ENCODE peak calls at places on chromosomes 1 and 21, in ten cellular contexts. V is transverse colon, N is ELF-1, C is K562, U is hepatic stellate cell, W is non-pigmented ciliary epithelial cell, D is fibroblast of mammary gland, L is DMS 273 treated with DMSO at 0.1 percent for 48 hours, Q is hypothalamus, R is body of pancreas. A is an unnamed sample.

GRCh38 chr1:212959266-212960220 is 9.2 kb downstream of the VASH2 start:
- DNase-seq in V (no peak), N (no peak), C (no peak), U (no peak), W (no peak), D (no peak), L (no peak), Q (no peak), R (no peak), A (no peak)

GRCh38 chr1:36134805-36135339 is 9.8 kb upstream of the COL8A2 start:
- DNase-seq in V (peak), N (peak), C (peak), U (peak), W (no peak), D (peak), L (no peak), Q (peak), R (peak), A (peak)

GRCh38 chr1:25544243-25544764 is 898 bp downstream of the LDLRAP1 start:
- DNase-seq in V (no peak), N (peak), C (no peak), U (no peak), W (no peak), D (no peak), L (no peak), Q (no peak), R (peak), A (peak)

GRCh38 chr1:155474156-155474555 is 88.4 kb downstream of the ASH1L start:
- DNase-seq in V (no peak), N (no peak), C (no peak), U (no peak), W (no peak), D (no peak), L (no peak), Q (no peak), R (no peak), A (no peak)

GRCh38 chr21:29771491-29772066 is 168.2 kb downstream of the GRIK1 start:
- DNase-seq in V (no peak), N (no peak), C (peak), U (no peak), W (no peak), D (no peak), L (no peak), Q (no peak), R (no peak), A (no peak)

GRCh38 chr1:38558476-38559179 is 300.9 kb downstream of the RRAGC start:
- DNase-seq in V (no peak), N (peak), C (no peak), U (no peak), W (no peak), D (no peak), L (no peak), Q (no peak), R (no peak), A (no peak)

GRCh38 chr21:46116846-46117585 is 19.1 kb downstream of the COL6A2 start:
- DNase-seq in V (peak), N (no peak), C (no peak), U (no peak), W (no peak), D (peak), L (no peak), Q (no peak), R (no peak), A (no peak)

GRCh38 chr1:212415107-212415841 is 588 bp upstream of the PACC1 start:
- DNase-seq in V (no peak), N (peak), C (peak), U (no peak), W (no peak), D (no peak), L (no peak), Q (peak), R (no peak), A (no peak)

GRCh38 chr1:219517031-219517430 is 95.9 kb downstream of the ZC3H11B start:
- DNase-seq in V (no peak), N (peak), C (no peak), U (no peak), W (no peak), D (no peak), L (no peak), Q (no peak), R (no peak), A (no peak)

GRCh38 chr21:36913247-36914169 is 53.0 kb downstream of the HLCS start:
- DNase-seq in V (no peak), N (no peak), C (no peak), U (no peak), W (no peak), D (no peak), L (no peak), Q (no peak), R (no peak), A (no peak)

GRCh38 chr1:208835082-208835467 is 590.9 kb upstream of the PLXNA2 start:
- DNase-seq in V (no peak), N (peak), C (no peak), U (no peak), W (no peak), D (no peak), L (no peak), Q (no peak), R (no peak), A (no peak)

GRCh38 chr1:28197682-28198415 is 21.4 kb upstream of the PTAFR start:
- DNase-seq in V (no peak), N (no peak), C (no peak), U (no peak), W (no peak), D (no peak), L (no peak), Q (no peak), R (no peak), A (no peak)

GRCh38 chr21:42321845-42322244 is 6.6 kb upstream of the TFF3 start:
- DNase-seq in V (no peak), N (no peak), C (no peak), U (no peak), W (no peak), D (no peak), L (no peak), Q (no peak), R (no peak), A (no peak)

GRCh38 chr1:66331641-66332523 is 202.1 kb upstream of the SGIP1 start:
- DNase-seq in V (peak), N (peak), C (no peak), U (peak), W (no peak), D (peak), L (no peak), Q (peak), R (peak), A (peak)

GRCh38 chr1:68049941-68050878 is at the start of gene DIRAS3:
- DNase-seq in V (no peak), N (peak), C (no peak), U (no peak), W (peak), D (peak), L (no peak), Q (peak), R (peak), A (no peak)

GRCh38 chr21:21182401-21182800 is 184.2 kb downstream of the NCAM2 start:
- DNase-seq in V (no peak), N (no peak), C (no peak), U (no peak), W (no peak), D (no peak), L (no peak), Q (no peak), R (no peak), A (no peak)

GRCh38 chr1:234912541-234913312 is 215.9 kb downstream of the TOMM20 start:
- DNase-seq in V (no peak), N (no peak), C (no peak), U (peak), W (no peak), D (no peak), L (no peak), Q (no peak), R (no peak), A (peak)

GRCh38 chr1:182615468-182616129 is 11.4 kb upstream of the RGS16 start:
- DNase-seq in V (no peak), N (peak), C (no peak), U (no peak), W (no peak), D (peak), L (peak), Q (peak), R (no peak), A (no peak)

GRCh38 chr1:212012034-212012740 is 23.2 kb downstream of the INTS7 start:
- DNase-seq in V (peak), N (peak), C (peak), U (peak), W (no peak), D (peak), L (peak), Q (peak), R (peak), A (peak)

GRCh38 chr1:21435646-21436487 is 4.1 kb upstream of the NBPF3 start:
- DNase-seq in V (no peak), N (no peak), C (no peak), U (no peak), W (no peak), D (no peak), L (no peak), Q (no peak), R (no peak), A (no peak)

GRCh38 chr1:53334781-53335180 is 6.9 kb upstream of the LRP8 start:
- DNase-seq in V (no peak), N (no peak), C (no peak), U (no peak), W (no peak), D (no peak), L (no peak), Q (no peak), R (no peak), A (peak)

GRCh38 chr1:23581219-23581618 is 21.9 kb upstream of the ID3 start:
- DNase-seq in V (no peak), N (peak), C (no peak), U (peak), W (no peak), D (peak), L (no peak), Q (peak), R (no peak), A (no peak)

GRCh38 chr1:244865028-244865371 is 657 bp upstream of the HNRNPU start:
- DNase-seq in V (peak), N (peak), C (no peak), U (no peak), W (no peak), D (no peak), L (no peak), Q (no peak), R (peak), A (peak)

GRCh38 chr1:161958425-161958824 is 65.2 kb downstream of the OLFML2B start:
- DNase-seq in V (no peak), N (no peak), C (no peak), U (no peak), W (no peak), D (peak), L (no peak), Q (peak), R (no peak), A (no peak)

GRCh38 chr1:20211511-20211931 is 25.2 kb upstream of the PLA2G2C start:
- DNase-seq in V (peak), N (no peak), C (no peak), U (no peak), W (no peak), D (peak), L (no peak), Q (no peak), R (no peak), A (no peak)

GRCh38 chr1:87007323-87007722 is 92.9 kb downstream of the HS2ST1 start:
- DNase-seq in V (no peak), N (no peak), C (no peak), U (no peak), W (no peak), D (no peak), L (no peak), Q (no peak), R (no peak), A (no peak)

GRCh38 chr1:155478270-155478852 is 84.2 kb downstream of the ASH1L start:
- DNase-seq in V (no peak), N (no peak), C (no peak), U (no peak), W (no peak), D (no peak), L (no peak), Q (no peak), R (no peak), A (no peak)

GRCh38 chr1:18155881-18156385 is 48.3 kb downstream of the IGSF21 start:
- DNase-seq in V (no peak), N (no peak), C (no peak), U (no peak), W (no peak), D (no peak), L (no peak), Q (no peak), R (no peak), A (no peak)

GRCh38 chr1:75014250-75014649 is 119.9 kb upstream of the LHX8 start:
- DNase-seq in V (no peak), N (no peak), C (no peak), U (no peak), W (no peak), D (no peak), L (no peak), Q (no peak), R (no peak), A (no peak)

GRCh38 chr1:246820666-246821065 is 96.5 kb downstream of the SCCPDH start:
- DNase-seq in V (no peak), N (no peak), C (no peak), U (no peak), W (no peak), D (no peak), L (no peak), Q (no peak), R (no peak), A (no peak)

GRCh38 chr1:17010601-17011438 is 908 bp downstream of the ATP13A2 start:
- DNase-seq in V (peak), N (peak), C (peak), U (peak), W (no peak), D (peak), L (no peak), Q (no peak), R (peak), A (peak)

GRCh38 chr1:91913018-91913417 is 27.1 kb upstream of the TGFBR3 start:
- DNase-seq in V (no peak), N (no peak), C (no peak), U (no peak), W (no peak), D (no peak), L (no peak), Q (no peak), R (no peak), A (no peak)